ENCODE peak calls at places on chromosomes 7 and 10, in four cellular contexts. T is stimulated activated CD4-positive, alpha-beta T cell treated with anti-CD3 and anti-CD28 coated beads, Interleukin-4, amount 100 ng/mL, for 1 hour; L is fibroblast of villous mesenchyme; S is NCI-H446. H is an unnamed sample.

GRCh38 chr10:132233501-132234075 is 46.8 kb downstream of the DPYSL4 start:
- DNase-seq in T (no peak), L (no peak), S (no peak), H (no peak)

GRCh38 chr7:38451840-38452239 is 178.4 kb upstream of the TARP start:
- DNase-seq in T (no peak), L (peak), S (peak), H (no peak)

GRCh38 chr10:97463363-97464132 is 17.6 kb downstream of the ZDHHC16 start:
- DNase-seq in T (no peak), L (peak), S (peak), H (peak)

GRCh38 chr7:150379590-150380379 is 655 bp downstream of the ZNF775 start:
- DNase-seq in T (no peak), L (no peak), S (no peak), H (no peak)

GRCh38 chr7:138864667-138865066 is 66.7 kb upstream of the ATP6V0A4 start:
- DNase-seq in T (no peak), L (peak), S (no peak), H (no peak)

GRCh38 chr10:6399241-6399701 is 180.8 kb downstream of the PRKCQ start:
- DNase-seq in T (no peak), L (peak), S (no peak), H (peak)

GRCh38 chr7:80588591-80588990 is 49.9 kb upstream of the CD36 start:
- DNase-seq in T (no peak), L (no peak), S (no peak), H (no peak)

GRCh38 chr10:89861584-89862287 is 160.3 kb downstream of the KIF20B start:
- DNase-seq in T (peak), L (peak), S (peak), H (no peak)

GRCh38 chr7:36607741-36608140 is 116.6 kb downstream of the AOAH start:
- DNase-seq in T (no peak), L (no peak), S (no peak), H (no peak)

GRCh38 chr7:156334636-156335035 is 305.9 kb upstream of the RNF32 start:
- DNase-seq in T (no peak), L (no peak), S (no peak), H (no peak)

GRCh38 chr10:49106451-49106850 is 8.9 kb downstream of the VSTM4 start:
- DNase-seq in T (no peak), L (no peak), S (peak), H (peak)

GRCh38 chr10:69345890-69346474 is 67.7 kb downstream of the HK1 start:
- DNase-seq in T (no peak), L (no peak), S (no peak), H (no peak)

GRCh38 chr10:96289218-96289910 is 14.9 kb upstream of the DNTT start:
- DNase-seq in T (no peak), L (no peak), S (no peak), H (no peak)

GRCh38 chr10:132436861-132437410 is 39.9 kb downstream of the PWWP2B start:
- DNase-seq in T (no peak), L (no peak), S (no peak), H (peak)

GRCh38 chr10:25125151-25125550 is 49.6 kb upstream of the GPR158 start:
- DNase-seq in T (no peak), L (no peak), S (peak), H (no peak)

GRCh38 chr7:38007096-38007495 is 86.7 kb downstream of the EPDR1 start:
- DNase-seq in T (no peak), L (no peak), S (no peak), H (no peak)

GRCh38 chr10:63027533-63027932 is 105.6 kb upstream of the NRBF2 start:
- DNase-seq in T (no peak), L (no peak), S (no peak), H (no peak)

GRCh38 chr10:103470755-103471653 is 8.0 kb downstream of the CALHM3 start:
- DNase-seq in T (peak), L (peak), S (no peak), H (no peak)

GRCh38 chr10:1515121-1515779 is 222.1 kb downstream of the ADARB2 start:
- DNase-seq in T (no peak), L (no peak), S (no peak), H (no peak)

GRCh38 chr7:44142028-44142427 is 896 bp upstream of the MYL7 start:
- DNase-seq in T (no peak), L (no peak), S (no peak), H (peak)

GRCh38 chr10:113326160-113327111 is 226.4 kb upstream of the HABP2 start:
- DNase-seq in T (peak), L (peak), S (no peak), H (peak)

GRCh38 chr10:3666525-3667302 is 118.3 kb downstream of the KLF6 start:
- DNase-seq in T (peak), L (no peak), S (no peak), H (no peak)

GRCh38 chr10:65358565-65358964 is 1567.3 kb upstream of the LRRTM3 start:
- DNase-seq in T (no peak), L (peak), S (peak), H (no peak)

GRCh38 chr10:30151581-30152389 is 92.4 kb upstream of the JCAD start:
- DNase-seq in T (no peak), L (peak), S (peak), H (peak)

GRCh38 chr10:89302628-89303027 is 782 bp downstream of the IFIT2 start:
- DNase-seq in T (no peak), L (no peak), S (no peak), H (no peak)

GRCh38 chr7:134356421-134356936 is 39.7 kb upstream of the SLC35B4 start:
- DNase-seq in T (no peak), L (no peak), S (peak), H (no peak)

GRCh38 chr7:71942115-71942514 is 470.0 kb downstream of the CALN1 start:
- DNase-seq in T (no peak), L (no peak), S (no peak), H (no peak)

H was measured in heart left ventricle.